ENCODE peak calls at places on chromosomes 11 and 22, in four cellular contexts. M is astrocyte, H is lung, P is fibroblast of pulmonary artery. I is an unnamed sample.

GRCh38 chr22:46373838-46374662 is 38.5 kb downstream of the TRMU start:
- DNase-seq in M (peak), H (no peak), P (no peak), I (no peak)

GRCh38 chr11:3094223-3094824 is 37.1 kb upstream of the CARS1 start:
- DNase-seq in M (no peak), H (no peak), P (no peak), I (no peak)

GRCh38 chr11:57792060-57792541 is 30.5 kb downstream of the CTNND1 start:
- DNase-seq in M (peak), H (peak), P (no peak), I (no peak)

GRCh38 chr22:24893341-24894070 is 53.0 kb downstream of the LHFPL7 start:
- DNase-seq in M (no peak), H (no peak), P (no peak), I (no peak)

GRCh38 chr11:122267602-122268001 is 151.6 kb upstream of the BLID start:
- DNase-seq in M (peak), H (no peak), P (peak), I (no peak)

GRCh38 chr22:17130199-17130598 is 9.0 kb upstream of the TMEM121B start:
- DNase-seq in M (peak), H (no peak), P (no peak), I (no peak)

GRCh38 chr11:111324277-111324720 is 26.0 kb downstream of the POU2AF3 start:
- DNase-seq in M (peak), H (no peak), P (peak), I (no peak)

GRCh38 chr22:49092751-49093150 is 734.9 kb downstream of the BRD1 start:
- DNase-seq in M (no peak), H (no peak), P (no peak), I (no peak)

GRCh38 chr11:93822359-93822758 is 28.1 kb downstream of the VSTM5 start:
- DNase-seq in M (no peak), H (no peak), P (no peak), I (peak)

GRCh38 chr11:118953265-118953664 is 2.8 kb upstream of the UPK2 start:
- DNase-seq in M (peak), H (no peak), P (peak), I (no peak)

GRCh38 chr11:87859583-87859982 is 315.7 kb downstream of the RAB38 start:
- DNase-seq in M (peak), H (no peak), P (peak), I (peak)

GRCh38 chr11:126485021-126485781 is 129.7 kb downstream of the ST3GAL4 start:
- DNase-seq in M (peak), H (no peak), P (peak), I (no peak)

GRCh38 chr11:46898396-46899095 is 19.8 kb downstream of the LRP4 start:
- DNase-seq in M (no peak), H (peak), P (no peak), I (no peak)

GRCh38 chr11:68832476-68833176 is 9.1 kb downstream of the CPT1A start:
- DNase-seq in M (no peak), H (no peak), P (no peak), I (no peak)

GRCh38 chr11:19953342-19953741 is 206.9 kb downstream of the DBX1 start:
- DNase-seq in M (peak), H (no peak), P (peak), I (peak)

GRCh38 chr22:47012589-47013365 is 250.3 kb downstream of the TBC1D22A start:
- DNase-seq in M (peak), H (no peak), P (no peak), I (no peak)

GRCh38 chr11:103210543-103210942 is 101.3 kb downstream of the DYNC2H1 start:
- DNase-seq in M (no peak), H (no peak), P (no peak), I (no peak)

GRCh38 chr11:46410021-46410420 is 18.4 kb upstream of the CHRM4 start:
- DNase-seq in M (no peak), H (no peak), P (peak), I (no peak)

GRCh38 chr11:67482275-67482735 is 521 bp upstream of the AIP start:
- DNase-seq in M (no peak), H (no peak), P (no peak), I (no peak)

GRCh38 chr22:44648085-44648820 is 53.8 kb upstream of the PRR5 start:
- DNase-seq in M (no peak), H (no peak), P (no peak), I (no peak)

GRCh38 chr11:80241766-80242165 is 800.9 kb upstream of the TENM4 start:
- DNase-seq in M (peak), H (no peak), P (peak), I (no peak)

GRCh38 chr22:47166446-47167016 is 404.1 kb downstream of the TBC1D22A start:
- DNase-seq in M (no peak), H (no peak), P (no peak), I (no peak)

GRCh38 chr22:32528316-32528715 is 53.7 kb downstream of the FBXO7 start:
- DNase-seq in M (no peak), H (no peak), P (no peak), I (no peak)
- H3K4me3 ChIP-seq in M (no peak), H (no peak), P (no peak), I (no peak)

DNA sequence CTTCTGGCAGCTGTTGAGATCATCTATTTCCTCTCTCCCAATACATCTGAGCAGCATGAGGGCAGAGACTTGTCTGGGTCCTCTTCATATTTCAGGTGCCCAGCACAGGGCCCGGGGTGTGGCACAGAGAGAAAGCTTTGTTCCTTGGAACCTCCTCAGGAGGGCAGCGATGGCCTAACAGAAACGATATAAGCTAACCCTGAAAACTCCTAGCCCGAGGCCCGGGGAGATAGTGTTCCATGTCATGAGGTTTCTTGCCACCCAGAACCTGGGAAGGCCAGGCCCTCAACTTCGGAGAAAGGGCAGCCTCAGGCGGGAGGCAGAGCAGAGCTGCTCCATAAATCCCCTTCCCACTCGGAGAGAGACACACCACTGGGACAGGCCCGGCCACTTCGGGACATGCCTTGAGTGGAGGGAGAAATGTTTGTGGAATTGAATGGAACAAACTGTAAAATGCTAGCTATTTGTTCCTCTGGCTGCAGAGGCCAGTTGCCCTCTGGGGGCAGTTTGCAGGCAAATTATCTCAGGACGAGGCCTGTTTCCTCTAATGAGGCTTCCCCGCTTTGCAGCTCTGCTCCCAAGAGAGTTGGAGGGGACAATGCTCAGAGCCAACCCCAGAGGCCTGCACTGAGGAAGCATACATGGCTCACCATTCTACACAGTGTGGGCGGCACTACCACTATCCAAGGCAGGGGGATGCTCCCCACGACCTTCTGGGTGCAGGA is 11.6 kb downstream of the ARRB1 start:
- DNase-seq in M (no peak), H (no peak), P (no peak), I (no peak)
- TF ChIP-seq CTCF in M (no peak), H (no peak), P (no peak), I (no peak)

GRCh38 chr22:23142546-23143105 is 836 bp upstream of the RSPH14 start:
- DNase-seq in M (no peak), H (no peak), P (no peak), I (no peak)
- H3K4me3 ChIP-seq in M (no peak), H (no peak), P (no peak), I (peak)

DNA sequence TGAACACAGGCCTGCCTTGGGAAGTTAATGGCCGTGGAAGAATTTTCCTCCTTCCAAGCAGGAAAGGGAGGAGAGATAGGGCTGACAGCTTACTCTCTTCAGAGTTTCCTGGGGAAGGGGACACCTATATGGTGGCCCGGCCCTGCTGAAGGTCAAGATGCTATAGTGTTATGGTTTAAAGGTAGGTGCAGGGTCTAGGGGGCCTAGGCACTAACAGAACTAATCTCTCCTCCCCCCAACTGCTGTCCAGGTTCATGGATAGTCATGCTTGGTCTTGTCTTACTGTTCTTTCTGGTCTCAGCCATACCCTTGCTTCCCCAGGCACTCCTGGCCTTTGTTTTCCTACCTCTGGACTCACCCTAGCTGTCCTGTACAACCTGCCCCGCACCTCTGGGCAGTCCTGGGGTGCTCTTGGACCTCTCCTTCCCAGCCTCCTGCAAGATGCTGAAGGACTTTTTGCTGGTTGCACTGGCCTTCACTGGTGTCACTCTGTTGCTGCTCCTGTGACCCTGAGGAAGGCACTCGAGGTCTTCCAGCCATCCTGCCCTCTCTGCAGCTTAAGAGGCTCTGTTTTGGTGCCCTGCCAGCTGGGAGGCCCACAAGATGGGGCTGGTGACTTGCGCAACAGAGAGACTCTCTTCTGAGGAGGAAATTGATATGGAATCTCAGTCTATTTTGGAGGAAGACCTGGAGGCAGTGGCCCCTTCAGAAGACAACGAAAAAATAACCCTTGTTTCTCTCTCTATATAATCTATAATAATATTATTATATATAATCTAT is 17.9 kb downstream of the SEC14L3 start:
- DNase-seq in M (no peak), H (peak), P (peak), I (no peak)
- TF ChIP-seq CTCF in M (no peak), H (no peak), P (no peak), I (peak)

DNA sequence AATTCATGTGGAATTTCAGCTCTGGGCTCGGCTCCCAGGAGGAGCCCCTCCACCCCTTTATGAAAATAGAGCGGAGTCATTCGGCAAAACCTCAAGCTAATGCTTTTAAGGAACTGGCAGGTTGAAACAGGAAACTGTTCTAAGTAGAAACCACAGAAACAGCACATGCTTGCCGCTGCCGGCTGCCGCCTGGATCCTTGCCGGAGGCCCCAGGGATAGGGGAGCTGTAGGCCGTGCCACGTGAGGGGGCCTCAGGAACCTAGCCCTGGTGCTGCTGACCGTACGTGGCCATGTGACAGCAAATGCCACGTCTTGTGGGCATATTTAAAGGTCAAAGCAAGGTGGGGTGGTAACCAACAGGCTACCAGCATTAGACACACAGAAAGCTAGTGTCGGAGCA is 77.9 kb upstream of the TIMP3 start:
- DNase-seq in M (peak), H (peak), P (peak), I (no peak)
- H3K4me3 ChIP-seq in M (no peak), H (no peak), P (no peak), I (no peak)

DNA sequence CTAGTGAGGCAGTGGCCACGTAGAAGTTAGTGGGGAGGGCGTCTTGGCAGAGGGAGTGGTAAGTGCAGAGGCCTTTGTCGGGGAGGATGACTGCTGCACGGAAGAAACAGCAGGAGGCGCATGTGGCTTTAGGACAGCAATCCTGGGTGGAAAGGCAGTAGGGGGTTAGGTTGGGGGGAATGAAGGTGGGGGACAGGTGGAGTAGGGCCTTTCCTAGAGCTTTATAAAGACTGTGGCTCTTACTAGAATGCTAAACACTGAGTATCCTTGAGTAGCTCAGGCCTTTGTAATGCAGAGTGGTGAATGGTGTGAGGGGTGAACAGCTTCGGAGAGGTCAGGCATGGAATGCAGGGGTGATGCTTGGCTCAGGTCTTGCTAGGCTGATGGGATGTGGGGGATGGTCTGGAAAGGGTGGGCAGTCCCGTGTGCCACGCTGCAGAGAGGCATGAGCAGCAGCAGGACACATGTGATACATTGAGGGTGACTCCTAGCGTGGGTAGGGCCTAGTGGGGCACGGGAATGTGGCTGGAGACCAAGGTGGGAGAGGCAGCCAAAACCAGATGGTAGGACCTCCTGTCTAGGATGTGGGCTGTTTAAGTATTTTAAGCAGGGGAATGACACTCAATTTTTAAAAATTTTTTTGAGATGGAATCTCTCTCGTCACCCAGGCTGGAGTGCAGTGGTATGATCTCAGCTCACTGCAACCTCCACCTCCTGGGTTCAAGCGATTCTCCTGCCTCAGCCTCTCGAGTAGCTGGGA is 19.2 kb downstream of the AP2A2 start:
- DNase-seq in M (peak), H (no peak), P (peak), I (peak)
- TF ChIP-seq CTCF in M (no peak), H (no peak), P (peak), I (peak)

DNA sequence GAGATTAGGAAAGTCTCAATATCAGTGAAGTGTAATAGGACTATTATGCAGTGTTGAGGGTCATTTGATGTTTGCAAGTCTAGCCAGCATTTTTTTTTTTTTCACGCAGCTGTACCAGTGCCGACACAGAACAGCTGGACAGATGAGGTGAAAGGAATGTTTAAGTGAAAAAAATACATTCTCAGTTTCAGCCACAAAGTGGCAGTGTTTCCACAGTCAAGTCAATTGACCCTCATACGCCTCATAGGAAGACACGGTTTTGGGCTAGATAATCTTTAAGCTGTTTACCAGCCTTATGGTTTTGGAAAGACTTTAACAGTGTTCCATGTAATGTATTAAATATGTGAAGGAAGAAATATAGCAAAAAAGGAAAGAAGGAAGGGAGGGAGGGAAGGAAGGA is 349.9 kb upstream of the ANO3 start:
- DNase-seq in M (peak), H (no peak), P (peak), I (peak)
- H3K4me3 ChIP-seq in M (no peak), H (no peak), P (no peak), I (no peak)